ENCODE peak calls at places on chromosomes 13 and 19, in seven cellular contexts. C is amygdala; Z is A549; R is activated T-cell treated with anti-CD3 and anti-CD28 coated beads for 1 hour; J is right atrium auricular region; N is effector CD4-positive, alpha-beta T cell; E is GOT3. M is an unnamed sample.

GRCh38 chr19:35254341-35255297 is 5.8 kb downstream of the LSR start:
- DNase-seq in C (no peak), Z (no peak), R (no peak), J (peak), N (no peak), E (no peak), M (no peak)

GRCh38 chr13:73096173-73097117 is 37.6 kb downstream of the KLF5 start:
- DNase-seq in C (no peak), Z (no peak), R (no peak), J (no peak), N (no peak), E (no peak), M (no peak)

GRCh38 chr19:32359581-32359980 is 14.2 kb downstream of the ZNF507 start:
- DNase-seq in C (no peak), Z (no peak), R (no peak), J (no peak), N (no peak), E (no peak), M (no peak)

GRCh38 chr13:40706439-40706838 is 40.0 kb upstream of the FOXO1 start:
- DNase-seq in C (no peak), Z (no peak), R (no peak), J (no peak), N (no peak), E (no peak), M (no peak)

GRCh38 chr19:16168465-16169081 is 4.8 kb downstream of the CIB3 start:
- DNase-seq in C (no peak), Z (no peak), R (no peak), J (no peak), N (no peak), E (no peak), M (no peak)

GRCh38 chr13:50969691-50970090 is 60.1 kb downstream of the RNASEH2B start:
- DNase-seq in C (no peak), Z (no peak), R (no peak), J (no peak), N (no peak), E (no peak), M (peak)

GRCh38 chr19:17560205-17560595 is 4.8 kb downstream of the COLGALT1 start:
- DNase-seq in C (no peak), Z (no peak), R (no peak), J (peak), N (no peak), E (no peak), M (no peak)

GRCh38 chr19:13176345-13176744 is 26.1 kb downstream of the IER2 start:
- DNase-seq in C (no peak), Z (no peak), R (no peak), J (no peak), N (no peak), E (no peak), M (no peak)

GRCh38 chr13:102825921-102826706 is 19.7 kb upstream of the ERCC5 start:
- DNase-seq in C (no peak), Z (no peak), R (no peak), J (no peak), N (no peak), E (no peak), M (no peak)

GRCh38 chr13:109207618-109208017 is 578.2 kb downstream of the MYO16 start:
- DNase-seq in C (no peak), Z (no peak), R (no peak), J (no peak), N (no peak), E (no peak), M (no peak)

GRCh38 chr13:59776924-59777690 is 386.6 kb downstream of the DIAPH3 start:
- DNase-seq in C (no peak), Z (no peak), R (no peak), J (no peak), N (no peak), E (no peak), M (no peak)

GRCh38 chr19:41904118-41904870 is 21.3 kb downstream of the ARHGEF1 start:
- DNase-seq in C (no peak), Z (peak), R (no peak), J (no peak), N (no peak), E (no peak), M (no peak)

GRCh38 chr19:16062789-16063188 is 13.5 kb upstream of the TPM4 start:
- DNase-seq in C (peak), Z (no peak), R (peak), J (no peak), N (peak), E (no peak), M (no peak)

GRCh38 chr13:74644239-74644638 is 510.0 kb upstream of the KLF12 start:
- DNase-seq in C (no peak), Z (no peak), R (no peak), J (no peak), N (no peak), E (no peak), M (no peak)

GRCh38 chr13:111256946-111257345 is 63.5 kb upstream of the TEX29 start:
- DNase-seq in C (no peak), Z (no peak), R (no peak), J (no peak), N (no peak), E (no peak), M (no peak)

GRCh38 chr19:32404939-32405430 is 585 bp upstream of the DPY19L3 start:
- DNase-seq in C (peak), Z (no peak), R (peak), J (peak), N (peak), E (no peak), M (peak)

GRCh38 chr19:32317045-32317444 is 28.4 kb upstream of the ZNF507 start:
- DNase-seq in C (no peak), Z (no peak), R (no peak), J (no peak), N (no peak), E (no peak), M (no peak)

GRCh38 chr19:50896591-50897190 is 14.5 kb downstream of the KLK4 start:
- DNase-seq in C (no peak), Z (no peak), R (no peak), J (no peak), N (no peak), E (no peak), M (no peak)

GRCh38 chr13:42174344-42175162 is 97.4 kb upstream of the AKAP11 start:
- DNase-seq in C (no peak), Z (no peak), R (no peak), J (no peak), N (no peak), E (no peak), M (no peak)

GRCh38 chr19:34661357-34661756 is 15.6 kb downstream of the SCGB2B2 start:
- DNase-seq in C (no peak), Z (no peak), R (no peak), J (no peak), N (no peak), E (no peak), M (no peak)

GRCh38 chr19:49425922-49426592 is 869 bp downstream of the GFY start:
- DNase-seq in C (no peak), Z (no peak), R (no peak), J (no peak), N (no peak), E (no peak), M (no peak)

GRCh38 chr13:65307056-65307455 is 1923.1 kb downstream of the PCDH9 start:
- DNase-seq in C (no peak), Z (no peak), R (no peak), J (no peak), N (no peak), E (no peak), M (no peak)

GRCh38 chr13:80684525-80685017 is 343.6 kb upstream of the SPRY2 start:
- DNase-seq in C (no peak), Z (no peak), R (no peak), J (no peak), N (no peak), E (no peak), M (no peak)

GRCh38 chr13:21557995-21558394 is 46.0 kb downstream of the MICU2 start:
- DNase-seq in C (no peak), Z (peak), R (no peak), J (no peak), N (no peak), E (no peak), M (no peak)

GRCh38 chr19:3184847-3185481 is 766 bp upstream of the NCLN start:
- DNase-seq in C (peak), Z (peak), R (no peak), J (peak), N (peak), E (no peak), M (peak)

GRCh38 chr19:7916137-7916907 is 1.7 kb downstream of the TGFBR3L start:
- DNase-seq in C (no peak), Z (no peak), R (no peak), J (no peak), N (peak), E (no peak), M (no peak)

GRCh38 chr19:36213793-36214387 is 575 bp downstream of the ZNF565 start:
- DNase-seq in C (peak), Z (peak), R (no peak), J (no peak), N (no peak), E (no peak), M (no peak)

GRCh38 chr13:65133094-65133493 is 2097.0 kb downstream of the PCDH9 start:
- DNase-seq in C (no peak), Z (no peak), R (no peak), J (no peak), N (no peak), E (no peak), M (no peak)

GRCh38 chr13:23463631-23464030 is 30.1 kb upstream of the SACS start:
- DNase-seq in C (no peak), Z (no peak), R (no peak), J (no peak), N (no peak), E (no peak), M (no peak)

GRCh38 chr13:94198666-94199065 is 280.8 kb downstream of the DCT start:
- DNase-seq in C (no peak), Z (no peak), R (no peak), J (no peak), N (no peak), E (no peak), M (no peak)

GRCh38 chr13:21218351-21219043 is 42.0 kb downstream of the MRPL57 start:
- DNase-seq in C (no peak), Z (no peak), R (no peak), J (no peak), N (no peak), E (no peak), M (no peak)

GRCh38 chr19:16569609-16570320 is 2.5 kb downstream of the SLC35E1 start:
- DNase-seq in C (no peak), Z (no peak), R (no peak), J (no peak), N (no peak), E (no peak), M (no peak)

GRCh38 chr13:50124536-50125305 is 109.5 kb downstream of the KCNRG start:
- DNase-seq in C (peak), Z (peak), R (peak), J (no peak), N (peak), E (no peak), M (no peak)

GRCh38 chr13:111204438-111205177 is 89.5 kb downstream of the ARHGEF7 start:
- DNase-seq in C (no peak), Z (no peak), R (no peak), J (peak), N (no peak), E (no peak), M (no peak)

GRCh38 chr13:73657821-73658540 is 476.2 kb downstream of the KLF12 start:
- DNase-seq in C (peak), Z (no peak), R (no peak), J (peak), N (no peak), E (no peak), M (no peak)

GRCh38 chr13:46593403-46593802 is 40.4 kb downstream of the LRCH1 start:
- DNase-seq in C (no peak), Z (no peak), R (no peak), J (no peak), N (peak), E (no peak), M (no peak)

GRCh38 chr19:17755533-17755885 is 4.2 kb downstream of the FCHO1 start:
- DNase-seq in C (no peak), Z (peak), R (no peak), J (no peak), N (no peak), E (no peak), M (no peak)

GRCh38 chr13:20340136-20340758 is 108.1 kb upstream of the GJB6 start:
- DNase-seq in C (no peak), Z (no peak), R (no peak), J (no peak), N (no peak), E (no peak), M (no peak)

GRCh38 chr13:49093376-49093775 is 117.7 kb downstream of the FNDC3A start:
- DNase-seq in C (no peak), Z (no peak), R (no peak), J (no peak), N (no peak), E (no peak), M (no peak)